ENCODE peak calls at places on chromosomes 12 and 14, in five cellular contexts. J, Y, Q, R and O are unnamed samples.

GRCh38 chr14:90491221-90491867 is 94.5 kb downstream of the CALM1 start:
- DNase-seq in J (peak), Q (no peak), Y (peak), R (peak), O (no peak)

GRCh38 chr12:42141981-42142606 is 2.6 kb downstream of the GXYLT1 start:
- DNase-seq in Q (no peak), R (no peak), Y (no peak), J (no peak), O (no peak)

GRCh38 chr12:88501976-88502938 is 78.0 kb downstream of the KITLG start:
- DNase-seq in R (no peak), J (no peak), Q (no peak), Y (no peak), O (no peak)

GRCh38 chr14:69658664-69659261 is 47.4 kb downstream of the SUSD6 start:
- DNase-seq in J (no peak), Q (no peak), R (no peak), Y (no peak), O (no peak)

GRCh38 chr12:122874081-122874480 is 21.8 kb downstream of the VPS37B start:
- DNase-seq in R (no peak), J (peak), Q (peak), Y (no peak), O (no peak)

GRCh38 chr12:31233061-31233730 is 92.8 kb downstream of the SINHCAF start:
- DNase-seq in R (no peak), Q (no peak), J (no peak), Y (no peak), O (peak)

GRCh38 chr14:35818346-35819115 is 7.6 kb upstream of the BRMS1L start:
- DNase-seq in Y (no peak), J (no peak), Q (peak), R (no peak), O (no peak)

GRCh38 chr14:74380172-74380571 is 31.9 kb downstream of the VRTN start:
- DNase-seq in Y (no peak), J (no peak), R (no peak), Q (no peak), O (no peak)

GRCh38 chr14:69615471-69616407 is 4.3 kb downstream of the SUSD6 start:
- DNase-seq in Y (peak), Q (no peak), R (peak), J (peak), O (no peak)

GRCh38 chr12:9779209-9779608 is 18.5 kb upstream of the CD69 start:
- DNase-seq in J (no peak), R (no peak), Y (no peak), Q (no peak), O (no peak)

GRCh38 chr12:4939418-4940023 is 29.8 kb downstream of the KCNA1 start:
- DNase-seq in R (no peak), Y (no peak), Q (no peak), J (no peak), O (no peak)

GRCh38 chr12:67720383-67720856 is 71.9 kb downstream of the DYRK2 start:
- DNase-seq in Q (no peak), R (peak), J (no peak), Y (peak), O (no peak)

GRCh38 chr12:14723763-14724162 is 27.4 kb upstream of the GUCY2C start:
- DNase-seq in J (no peak), Q (peak), Y (peak), R (peak), O (no peak)

GRCh38 chr14:26199599-26200370 is 398.0 kb downstream of the NOVA1 start:
- DNase-seq in Q (no peak), J (no peak), Y (no peak), R (no peak), O (no peak)

GRCh38 chr12:28057856-28058615 is 85.5 kb upstream of the PTHLH start:
- DNase-seq in Y (no peak), J (no peak), Q (no peak), R (no peak), O (no peak)

GRCh38 chr14:27012641-27013040 is 414.8 kb upstream of the NOVA1 start:
- DNase-seq in Y (no peak), Q (no peak), R (no peak), J (no peak), O (no peak)

GRCh38 chr14:61455351-61455750 is 134.0 kb downstream of the PRKCH start:
- DNase-seq in Q (no peak), R (no peak), Y (no peak), J (no peak), O (peak)

DNA sequence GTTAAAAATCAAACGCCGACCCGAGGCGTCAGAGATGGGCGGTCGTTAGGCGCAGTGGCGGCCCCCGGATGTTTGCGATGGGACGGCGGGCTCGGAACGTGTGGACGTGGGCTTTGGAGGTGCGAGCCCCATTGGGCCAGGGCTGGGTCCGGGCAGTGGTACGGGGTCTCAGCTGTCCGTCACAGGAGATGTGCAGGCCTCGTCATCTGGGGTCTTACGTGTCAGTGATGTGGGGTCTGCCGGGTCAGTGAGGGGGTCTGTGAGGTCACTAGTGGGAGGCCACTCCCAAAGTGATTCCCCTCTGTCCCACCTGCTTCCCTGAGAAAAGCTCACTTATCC is 21.6 kb upstream of the CHFR start:
- DNase-seq in R (no peak), J (no peak), Y (no peak), Q (no peak), O (no peak)
- H3K27ac ChIP-seq in R (peak), J (no peak), Y (peak), Q (peak), O (peak)

GRCh38 chr14:23300687-23301223 is 1.9 kb downstream of the PPP1R3E start:
- DNase-seq in Q (peak), Y (peak), R (peak), J (no peak), O (no peak)
- H3K27ac ChIP-seq in Q (peak), Y (peak), R (peak), J (peak), O (peak)

GRCh38 chr14:23181453-23181852 is 2.0 kb downstream of the SLC7A8 start:
- DNase-seq in Q (no peak), Y (no peak), R (no peak), J (no peak), O (no peak)
- H3K27ac ChIP-seq in Q (peak), Y (no peak), R (no peak), J (no peak), O (peak)

GRCh38 chr12:65493893-65494205 is 215.4 kb downstream of the MSRB3 start:
- DNase-seq in Q (no peak), R (no peak), J (no peak), Y (no peak), O (no peak)
- H3K27ac ChIP-seq in Q (no peak), R (no peak), J (no peak), Y (no peak), O (no peak)

GRCh38 chr12:113758165-113758924 is 207.8 kb downstream of the RBM19 start:
- DNase-seq in Y (no peak), J (no peak), R (no peak), Q (no peak), O (no peak)
- H3K27ac ChIP-seq in Y (no peak), J (no peak), R (no peak), Q (no peak), O (no peak)

GRCh38 chr14:100827751-100828447 is 2.0 kb downstream of the MEG3 start:
- DNase-seq in Y (no peak), R (no peak), J (peak), Q (no peak), O (no peak)

GRCh38 chr14:100825691-100826331 is at the start of gene MEG3:
- DNase-seq in Q (no peak), Y (peak), J (peak), R (peak), O (no peak)

GRCh38 chr14:100827140-100827517 is 1.2 kb downstream of the MEG3 start:
- DNase-seq in J (peak), R (no peak), Y (no peak), Q (no peak), O (no peak)

GRCh38 chr14:100824946-100825690 is 800 bp upstream of the MEG3 start:
- DNase-seq in R (no peak), Q (no peak), J (peak), Y (no peak), O (no peak)

GRCh38 chr14:100826371-100827139 is 637 bp downstream of the MEG3 start:
- DNase-seq in Q (no peak), Y (no peak), J (peak), R (no peak), O (no peak)
- H3K27ac ChIP-seq in Q (no peak), Y (peak), J (peak), R (peak), O (no peak)

GRCh38 chr14:33430414-33430813 is 491.7 kb downstream of the NPAS3 start:
- DNase-seq in Q (no peak), J (no peak), R (no peak), Y (no peak), O (no peak)

GRCh38 chr14:33441633-33442032 is 503.0 kb downstream of the NPAS3 start:
- DNase-seq in J (no peak), Y (no peak), R (no peak), Q (no peak), O (no peak)

GRCh38 chr14:33432407-33433023 is 493.8 kb downstream of the NPAS3 start:
- DNase-seq in Q (peak), J (no peak), Y (no peak), R (no peak), O (no peak)

DNA sequence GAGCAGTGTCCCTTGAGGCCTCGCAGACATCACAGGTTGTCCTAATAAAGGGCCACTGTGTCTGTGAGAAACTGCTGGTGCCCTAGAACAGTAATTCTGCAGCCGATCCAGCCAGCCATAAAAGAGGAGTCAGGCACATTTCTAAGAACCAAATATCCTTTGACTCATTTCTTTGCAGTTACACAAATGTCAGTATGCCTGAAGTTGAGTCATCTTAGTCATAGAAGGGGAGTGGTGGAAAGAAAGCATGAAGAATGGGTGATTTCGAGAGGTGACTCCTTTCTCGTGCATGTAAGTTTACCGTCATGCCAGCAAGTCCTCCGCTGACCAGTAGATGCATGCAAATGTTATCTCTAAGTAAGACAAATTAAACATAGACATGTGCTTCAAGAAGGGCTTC is 497.2 kb downstream of the NPAS3 start:
- DNase-seq in Q (no peak), J (no peak), Y (no peak), R (no peak), O (no peak)
- H3K27ac ChIP-seq in Q (no peak), J (no peak), Y (no peak), R (no peak), O (no peak)

DNA sequence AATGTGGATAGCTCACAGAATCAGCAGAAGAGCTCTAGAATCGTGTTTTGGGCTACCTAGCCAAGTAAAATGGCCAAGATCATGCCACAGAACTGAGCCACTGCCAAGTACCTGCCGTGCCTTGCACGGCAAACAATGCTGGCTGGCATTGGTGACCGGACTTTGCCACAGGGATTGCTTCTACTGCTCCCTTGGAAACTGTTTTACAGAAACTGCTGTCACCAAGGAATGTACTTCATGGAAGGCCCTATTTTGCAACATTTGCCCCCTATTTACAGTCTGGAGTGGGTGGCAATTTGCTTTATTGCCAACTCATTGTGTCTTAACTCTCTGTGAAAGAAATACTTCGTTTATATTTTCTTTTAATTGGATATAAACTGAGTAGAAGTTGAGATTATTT is 49.0 kb downstream of the BORCS5 start:
- DNase-seq in Q (no peak), J (no peak), Y (no peak), R (peak), O (no peak)
- H3K27ac ChIP-seq in Q (no peak), J (no peak), Y (no peak), R (no peak), O (peak)